ENCODE peak calls at places on chromosomes 13 and 19, in five cellular contexts. O, K, N, F and V are unnamed samples.
A peak's percentile ranks its signal among the peaks of the same experiment; 100 is the strongest.

GRCh38 chr13:36858285-36858684 is 39.3 kb downstream of the RFXAP start:
- DNase-seq in F (no peak), K (peak; percentile 14), N (no peak), O (no peak), V (no peak)

GRCh38 chr19:5138606-5139594 is 170.0 kb downstream of the KDM4B start:
- DNase-seq in N (peak; percentile 70), O (peak; percentile 91), F (peak; percentile 83), K (no peak), V (no peak)

GRCh38 chr13:28537149-28537548 is 42.2 kb upstream of the FLT1 start:
- DNase-seq in N (no peak), O (no peak), K (no peak), F (no peak), V (no peak)

GRCh38 chr19:40745402-40745780 is 4.9 kb downstream of the ACTMAP start:
- DNase-seq in K (no peak), O (no peak), F (no peak), N (no peak), V (peak; percentile 3)

GRCh38 chr13:114260818-114261217 is 20.6 kb upstream of the UPF3A start:
- DNase-seq in N (no peak), K (no peak), F (no peak), O (no peak), V (no peak)

GRCh38 chr19:48994035-48994386 is 324 bp downstream of the RUVBL2 start:
- DNase-seq in F (no peak), N (no peak), O (no peak), K (no peak), V (no peak)

GRCh38 chr19:54620464-54620863 is 9.8 kb upstream of the LILRB1 start:
- DNase-seq in N (no peak), O (no peak), F (no peak), K (no peak), V (no peak)

GRCh38 chr13:27296496-27296895 is 25.9 kb downstream of the RASL11A start:
- DNase-seq in K (no peak), F (no peak), N (no peak), O (no peak), V (no peak)

GRCh38 chr19:54351474-54351873 is 12.5 kb upstream of the LILRA4 start:
- DNase-seq in F (no peak), N (no peak), K (no peak), O (no peak), V (no peak)

GRCh38 chr19:4714016-4714415 is 9.6 kb downstream of the DPP9 start:
- DNase-seq in N (no peak), F (no peak), K (no peak), O (no peak), V (no peak)

GRCh38 chr19:18479964-18480723 is 41.7 kb downstream of the ELL start:
- DNase-seq in K (no peak), F (no peak), N (no peak), O (peak; percentile 91), V (no peak)

GRCh38 chr19:12834418-12834943 is at the start of gene RTBDN:
- DNase-seq in F (no peak), O (no peak), K (no peak), N (no peak), V (no peak)

GRCh38 chr19:10327793-10328192 is 5.5 kb downstream of the RAVER1 start:
- DNase-seq in O (no peak), N (no peak), K (no peak), F (no peak), V (no peak)

GRCh38 chr19:10420444-10421239 is at the start of gene PDE4A:
- DNase-seq in N (no peak), O (no peak), K (peak; percentile 74), F (peak; percentile 60), V (no peak)

GRCh38 chr19:31749231-31749630 is 400.0 kb upstream of the TSHZ3 start:
- DNase-seq in K (no peak), O (no peak), N (no peak), F (no peak), V (no peak)

GRCh38 chr13:113351514-113352026 is 12.4 kb downstream of the GRTP1 start:
- DNase-seq in K (no peak), O (no peak), N (no peak), F (no peak), V (no peak)

GRCh38 chr19:1053176-1054101 is 13.5 kb upstream of the ARHGAP45 start:
- DNase-seq in K (no peak), N (no peak), O (no peak), F (no peak), V (no peak)

GRCh38 chr19:13834308-13834790 is 39.1 kb downstream of the ZSWIM4 start:
- DNase-seq in N (no peak), F (no peak), O (no peak), K (no peak), V (no peak)